ENCODE peak calls at places on chromosomes 4 and X, in four cellular contexts. I is GM12878, U is HepG2, K is H1. M is an unnamed sample.

GRCh38 chr4:40843696-40844095 is 93.9 kb downstream of the NSUN7 start:
- DNase-seq in I (no peak), U (no peak), K (no peak), M (no peak)

GRCh38 chr4:65450899-65451298 is 219.4 kb downstream of the EPHA5 start:
- DNase-seq in I (no peak), U (no peak), K (no peak), M (no peak)

GRCh38 chr4:44256414-44256813 is 192.2 kb downstream of the KCTD8 start:
- DNase-seq in I (no peak), U (no peak), K (no peak), M (no peak)

GRCh38 chrX:18995216-18995615 is 11.3 kb upstream of the PHKA2 start:
- DNase-seq in I (no peak), U (peak; percentile 47), K (no peak), M (no peak)

GRCh38 chr4:138961687-138962086 is 53.9 kb upstream of the NOCT start:
- DNase-seq in I (no peak), U (no peak), K (no peak), M (no peak)

GRCh38 chr4:4248036-4248884 is at the start of gene TMEM128:
- DNase-seq in I (peak; percentile 65), U (peak; percentile 90), K (peak; percentile 96), M (peak; percentile 96)

GRCh38 chr4:152731997-152732396 is 47.5 kb downstream of the TIGD4 start:
- DNase-seq in I (no peak), U (no peak), K (no peak), M (no peak)

GRCh38 chrX:133590703-133591505 is 175.6 kb upstream of the GPC4 start:
- DNase-seq in I (no peak), U (no peak), K (no peak), M (no peak)

GRCh38 chr4:7805533-7806079 is 134.1 kb downstream of the AFAP1 start:
- DNase-seq in I (no peak), U (peak; percentile 96), K (no peak), M (no peak)

GRCh38 chr4:1247811-1248261 is 1.1 kb downstream of the CTBP1 start:
- DNase-seq in I (no peak), U (no peak), K (peak; percentile 71), M (no peak)

GRCh38 chr4:182022899-182023298 is 220.3 kb upstream of the TENM3 start:
- DNase-seq in I (no peak), U (no peak), K (no peak), M (no peak)

GRCh38 chrX:132737743-132738142 is 220.7 kb downstream of the HS6ST2 start:
- DNase-seq in I (no peak), U (no peak), K (no peak), M (no peak)

GRCh38 chr4:140078366-140078765 is 75.6 kb downstream of the MAML3 start:
- DNase-seq in I (no peak), U (no peak), K (no peak), M (no peak)

GRCh38 chr4:37825943-37826281 is 574 bp upstream of the PGM2 start:
- DNase-seq in I (no peak), U (no peak), K (peak; percentile 52), M (peak; percentile 43)

GRCh38 chr4:20839957-20840356 is 139.7 kb downstream of the PACRGL start:
- DNase-seq in I (no peak), U (no peak), K (no peak), M (no peak)

GRCh38 chrX:52261125-52261462 is 76.4 kb downstream of the MAGED4 start:
- DNase-seq in I (no peak), U (no peak), K (no peak), M (no peak)

GRCh38 chrX:21661316-21661715 is 3.2 kb upstream of the KLHL34 start:
- DNase-seq in I (no peak), U (no peak), K (no peak), M (no peak)

GRCh38 chr4:128288689-128289106 is 1.1 kb upstream of the PGRMC2 start:
- DNase-seq in I (peak; percentile 17), U (no peak), K (no peak), M (no peak)

GRCh38 chr4:120918788-120919187 is 3.7 kb downstream of the PRDM5 start:
- DNase-seq in I (no peak), U (no peak), K (no peak), M (no peak)

GRCh38 chr4:7328913-7329638 is 105.7 kb downstream of the PSAPL1 start:
- DNase-seq in I (no peak), U (no peak), K (no peak), M (no peak)

GRCh38 chr4:38100474-38101255 is 140.5 kb downstream of the PTTG2 start:
- DNase-seq in I (no peak), U (no peak), K (no peak), M (no peak)

GRCh38 chrX:56729152-56729557 is at the start of gene NBDY:
- DNase-seq in I (no peak), U (no peak), K (peak; percentile 53), M (peak; percentile 35)

GRCh38 chr4:53688186-53688790 is 97.0 kb upstream of the LNX1 start:
- DNase-seq in I (peak; percentile 76), U (no peak), K (no peak), M (peak; percentile 3)

GRCh38 chrX:44234116-44234515 is 109.4 kb downstream of the EFHC2 start:
- DNase-seq in I (no peak), U (no peak), K (no peak), M (no peak)

GRCh38 chr4:94409947-94410346 is 41.8 kb upstream of the PDLIM5 start:
- DNase-seq in I (no peak), U (no peak), K (no peak), M (no peak)

DNA sequence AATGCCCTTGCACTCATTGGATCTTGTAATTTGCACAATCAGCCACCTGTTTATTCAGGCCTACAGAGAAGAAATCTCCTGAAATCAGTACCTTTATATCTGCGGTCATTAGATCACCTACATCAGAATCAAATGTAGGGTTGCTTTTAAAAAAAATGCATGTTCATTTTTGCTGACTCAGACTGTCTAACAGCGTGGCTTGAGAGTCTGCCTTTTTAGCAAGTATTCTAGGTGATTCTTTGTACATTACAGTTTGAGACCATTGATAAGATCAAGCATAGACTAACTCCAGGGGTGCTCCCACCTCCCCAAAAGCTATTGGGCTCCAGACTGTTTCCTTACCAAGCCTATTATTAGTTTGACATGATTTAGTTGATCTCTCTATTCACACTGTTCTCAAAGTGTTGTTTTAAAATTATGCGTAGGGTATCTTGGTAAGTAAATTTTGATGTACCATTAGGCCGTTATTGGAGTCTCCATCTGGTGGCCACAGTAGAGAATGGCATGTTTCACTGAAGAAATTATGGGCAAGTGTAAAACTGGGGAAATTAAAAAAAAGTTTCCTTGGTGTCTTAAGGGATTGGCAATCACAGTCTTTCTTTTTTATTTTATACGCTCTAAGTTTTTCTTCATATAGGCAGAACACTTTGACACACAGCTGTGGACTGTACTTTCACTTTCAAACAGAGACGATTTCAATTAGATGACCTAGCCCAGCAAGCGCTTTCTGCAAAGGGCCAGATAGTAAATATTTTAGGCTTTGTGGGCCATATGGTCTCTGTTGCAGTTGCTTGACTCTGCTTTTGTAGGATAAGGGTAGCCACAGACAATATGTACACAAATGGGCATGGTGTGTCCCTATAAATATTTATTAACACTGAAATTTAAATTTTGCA is 33.7 kb upstream of the MSL3 start:
- DNase-seq in I (no peak), U (peak; percentile 0), K (no peak), M (peak; percentile 42)
- TF ChIP-seq TCF12 in I (no peak), U (no peak), K (no peak), M (no peak)

GRCh38 chrX:45762699-45763647 is 562.3 kb upstream of the DIPK2B start:
- DNase-seq in I (peak; percentile 45), U (no peak), K (no peak), M (no peak)

GRCh38 chrX:45758319-45758718 is 557.6 kb upstream of the DIPK2B start:
- DNase-seq in I (peak; percentile 61), U (no peak), K (no peak), M (no peak)

GRCh38 chrX:45761920-45762319 is 561.2 kb upstream of the DIPK2B start:
- DNase-seq in I (no peak), U (no peak), K (no peak), M (no peak)

GRCh38 chrX:45758738-45759397 is 558.2 kb upstream of the DIPK2B start:
- DNase-seq in I (peak; percentile 64), U (no peak), K (no peak), M (no peak)

GRCh38 chrX:45760187-45760742 is 559.6 kb upstream of the DIPK2B start:
- DNase-seq in I (no peak), U (no peak), K (no peak), M (no peak)
- H3K27ac ChIP-seq in I (no peak overlapping the region), U (no peak overlapping the region), K (no peak overlapping the region), M (peak overlapping the region; percentile 88)

DNA sequence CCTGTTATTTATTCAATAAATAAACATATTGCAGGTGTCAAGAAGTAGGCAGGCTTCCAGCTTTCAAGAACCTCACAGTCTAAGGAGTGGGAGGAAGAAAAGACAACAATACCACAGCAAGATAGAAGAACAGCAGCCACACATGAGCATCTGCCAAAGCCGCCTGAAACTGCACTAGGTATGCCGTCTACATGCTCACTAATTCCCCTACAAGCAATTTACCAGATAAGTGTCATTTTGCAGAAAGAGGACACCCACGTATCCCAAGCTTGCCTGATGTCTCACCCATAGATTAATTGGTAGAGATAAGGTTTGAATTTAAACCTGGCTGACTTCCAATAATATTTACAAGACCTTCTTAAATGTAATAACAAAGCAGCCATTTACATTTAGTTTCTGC is 439.4 kb upstream of the CPEB2 start:
- DNase-seq in I (no peak), U (no peak), K (no peak), M (peak; percentile 10)
- TF ChIP-seq TCF12 in I (no peak), U (no peak), K (no peak), M (no peak)

DNA sequence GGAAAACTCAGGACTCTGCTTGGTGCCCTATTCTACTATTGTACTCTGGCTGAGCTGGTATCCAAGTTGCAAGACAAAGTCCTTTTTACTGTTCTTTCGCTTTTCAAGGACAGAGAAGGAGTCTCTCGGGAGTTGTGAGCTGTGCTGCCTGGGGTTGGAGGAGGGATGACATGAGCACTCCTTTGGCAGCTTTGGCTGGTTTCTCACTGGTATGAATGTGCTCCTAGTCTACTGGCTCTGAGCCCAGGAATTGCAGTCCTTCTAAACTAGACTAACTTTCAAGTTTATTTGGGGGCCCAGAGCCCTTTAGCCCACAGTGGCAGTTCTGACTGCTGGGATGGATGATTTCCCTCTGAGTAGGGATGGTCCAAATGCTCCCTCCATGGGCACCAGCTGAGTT is 997.1 kb downstream of the RAB28 start:
- DNase-seq in I (no peak), U (no peak), K (no peak), M (no peak)
- H3K27ac ChIP-seq in I (no peak overlapping the region), U (no peak overlapping the region), K (no peak overlapping the region), M (no peak overlapping the region)

DNA sequence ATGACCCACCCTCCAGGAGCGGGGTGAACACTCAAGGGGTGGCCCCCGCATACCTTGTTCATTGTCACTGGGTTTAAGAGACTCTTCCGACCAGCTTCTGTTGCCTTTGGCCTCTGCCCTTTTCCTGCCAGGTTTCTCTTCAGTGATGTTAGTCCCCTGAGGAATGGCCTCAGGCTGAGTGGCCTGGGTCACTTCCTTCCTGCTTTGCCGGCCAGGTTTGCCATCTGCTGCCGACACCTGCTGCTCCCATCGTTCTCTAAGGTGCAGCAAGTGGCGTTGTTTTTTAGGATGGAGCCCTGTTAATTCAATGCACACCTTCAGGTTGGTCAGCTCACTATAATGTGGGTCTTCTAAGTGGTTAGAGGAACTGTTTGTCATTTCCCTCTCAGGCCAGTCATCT is 34.2 kb downstream of the BCOR start:
- DNase-seq in I (no peak), U (no peak), K (no peak), M (no peak)
- TF ChIP-seq TCF12 in I (no peak), U (no peak), K (no peak), M (no peak)

M was measured in SK-N-SH.